ENCODE peak calls at places on chromosomes 11 and 22, in ten cellular contexts. Z is mucosa of descending colon; X is CD8-positive, alpha-beta memory T cell; P is heart left ventricle; U is right atrium auricular region; S is pancreas; A is small intestine; B is heart right ventricle; H is psoas muscle; M is stomach. I is an unnamed sample.

GRCh38 chr11:62546244-62546936 is at the start of gene AHNAK:
- DNase-seq in P (peak; percentile 89), Z (peak; percentile 92), M (peak; percentile 87), H (peak; percentile 88), A (peak; percentile 77), B (peak; percentile 91), S (peak; percentile 70), U (peak; percentile 87), X (peak; percentile 49), I (peak; percentile 87)

GRCh38 chr22:30614268-30614667 is 7.3 kb downstream of the TCN2 start:
- DNase-seq in B (no peak), A (no peak), S (no peak), Z (no peak), H (no peak), M (no peak), X (no peak), U (no peak), P (no peak), I (no peak)

GRCh38 chr22:41442240-41442792 is 4.3 kb downstream of the TOB2 start:
- DNase-seq in U (no peak), A (peak; percentile 23), S (no peak), M (no peak), Z (no peak), H (no peak), P (no peak), X (no peak), B (no peak), I (no peak)

GRCh38 chr22:19206287-19206686 is 27.8 kb upstream of the SLC25A1 start:
- DNase-seq in U (no peak), Z (no peak), S (no peak), P (no peak), M (no peak), A (no peak), H (no peak), X (no peak), B (no peak), I (no peak)

GRCh38 chr11:10758959-10759358 is 7.9 kb downstream of the CTR9 start:
- DNase-seq in B (no peak), A (no peak), Z (no peak), P (no peak), M (no peak), S (no peak), U (no peak), H (no peak), X (no peak), I (no peak)

GRCh38 chr11:121754603-121755002 is 301.8 kb upstream of the SORL1-AS1 start:
- DNase-seq in A (no peak), U (no peak), Z (no peak), B (no peak), S (no peak), H (no peak), M (no peak), P (no peak), X (no peak), I (no peak)

GRCh38 chr22:37309221-37310074 is 27.1 kb downstream of the CYTH4 start:
- DNase-seq in Z (peak; percentile 38), B (no peak), U (no peak), A (peak; percentile 32), P (no peak), X (peak; percentile 33), M (no peak), H (no peak), S (no peak), I (no peak)

GRCh38 chr11:113377606-113378005 is 10.0 kb upstream of the ANKK1 start:
- DNase-seq in Z (no peak), H (no peak), X (no peak), B (no peak), U (no peak), A (no peak), M (no peak), S (no peak), P (no peak), I (no peak)

GRCh38 chr22:19483481-19484244 is 3.9 kb downstream of the CDC45 start:
- DNase-seq in Z (no peak), U (no peak), A (no peak), M (no peak), X (no peak), H (no peak), S (no peak), B (no peak), P (no peak), I (no peak)

GRCh38 chr11:68337399-68337835 is 25.0 kb downstream of the LRP5 start:
- DNase-seq in U (no peak), M (no peak), B (no peak), X (no peak), Z (no peak), H (no peak), S (no peak), P (no peak), A (no peak), I (no peak)

GRCh38 chr11:16610738-16611388 is 127.6 kb upstream of the C11orf58 start:
- DNase-seq in B (no peak), S (peak; percentile 8), Z (no peak), A (no peak), P (no peak), U (no peak), H (no peak), X (no peak), M (no peak), I (no peak)

GRCh38 chr11:127651175-127651887 is 650.8 kb upstream of the KIRREL3 start:
- DNase-seq in H (no peak), B (no peak), M (no peak), A (no peak), X (no peak), Z (no peak), U (no peak), P (no peak), S (no peak), I (no peak)

GRCh38 chr11:75100314-75100713 is 3.6 kb upstream of the OR2AT4 start:
- DNase-seq in S (no peak), M (no peak), U (no peak), B (no peak), Z (peak; percentile 2), P (no peak), A (no peak), X (no peak), H (no peak), I (no peak)

GRCh38 chr11:36509694-36510566 is at the start of gene TRAF6:
- DNase-seq in B (peak; percentile 93), S (peak; percentile 88), X (peak; percentile 87), A (peak; percentile 86), P (peak; percentile 92), U (peak; percentile 86), H (peak; percentile 91), Z (peak; percentile 94), M (peak; percentile 91), I (peak; percentile 81)

GRCh38 chr22:48443680-48444079 is 1384.0 kb downstream of the BRD1 start:
- DNase-seq in H (no peak), B (no peak), X (no peak), M (no peak), U (no peak), S (no peak), Z (no peak), A (no peak), P (no peak), I (no peak)
- H3K9me3 ChIP-seq in H (no peaks in the 10 kb centered on the region), B (no peaks in the 10 kb centered on the region), X (no peaks in the 10 kb centered on the region), M (no peaks in the 10 kb centered on the region), U (no peaks in the 10 kb centered on the region), S (no peaks in the 10 kb centered on the region), Z (no peaks in the 10 kb centered on the region), A (no peaks in the 10 kb centered on the region), P (no peaks in the 10 kb centered on the region), I (no peaks in the 10 kb centered on the region)

GRCh38 chr22:47808886-47809620 is 1046.6 kb downstream of the TBC1D22A start:
- DNase-seq in A (no peak), S (no peak), B (no peak), H (no peak), Z (no peak), X (no peak), U (no peak), M (no peak), P (no peak), I (no peak)
- H3K9me3 ChIP-seq in A (no peaks in the 10 kb centered on the region), S (no peaks in the 10 kb centered on the region), B (no peaks in the 10 kb centered on the region), H (no peaks in the 10 kb centered on the region), Z (no peaks in the 10 kb centered on the region), X (no peaks in the 10 kb centered on the region), U (peaks cover 4% of the 10 kb centered on the region), M (peaks cover 14% of the 10 kb centered on the region), P (no peaks in the 10 kb centered on the region), I (no peaks in the 10 kb centered on the region)

GRCh38 chr11:35043933-35044332 is 95.0 kb upstream of the CD44 start:
- DNase-seq in B (no peak), S (no peak), P (peak; percentile 46), A (no peak), M (no peak), X (no peak), H (no peak), Z (no peak), U (no peak), I (no peak)

GRCh38 chr11:35047179-35047578 is 91.8 kb upstream of the CD44 start:
- DNase-seq in H (no peak), A (peak; percentile 58), X (peak; percentile 32), U (no peak), Z (peak; percentile 31), P (no peak), M (no peak), B (no peak), S (no peak), I (no peak)

GRCh38 chr11:35046606-35047005 is 92.4 kb upstream of the CD44 start:
- DNase-seq in S (no peak), P (no peak), A (no peak), M (no peak), H (no peak), B (no peak), X (no peak), Z (no peak), U (no peak), I (no peak)

GRCh38 chr11:35042906-35043305 is 96.1 kb upstream of the CD44 start:
- DNase-seq in S (no peak), A (no peak), U (no peak), X (no peak), H (no peak), M (no peak), Z (no peak), P (no peak), B (no peak), I (no peak)

GRCh38 chr11:35045219-35045819 is 93.7 kb upstream of the CD44 start:
- DNase-seq in Z (peak; percentile 49), X (peak; percentile 57), A (peak; percentile 66), B (no peak), H (no peak), M (no peak), U (no peak), S (peak; percentile 22), P (no peak), I (no peak)
- H3K9me3 ChIP-seq in Z (no peaks in the 10 kb centered on the region), X (no peaks in the 10 kb centered on the region), A (no peaks in the 10 kb centered on the region), B (no peaks in the 10 kb centered on the region), H (no peaks in the 10 kb centered on the region), M (no peaks in the 10 kb centered on the region), U (no peaks in the 10 kb centered on the region), S (no peaks in the 10 kb centered on the region), P (no peaks in the 10 kb centered on the region), I (no peaks in the 10 kb centered on the region)

DNA sequence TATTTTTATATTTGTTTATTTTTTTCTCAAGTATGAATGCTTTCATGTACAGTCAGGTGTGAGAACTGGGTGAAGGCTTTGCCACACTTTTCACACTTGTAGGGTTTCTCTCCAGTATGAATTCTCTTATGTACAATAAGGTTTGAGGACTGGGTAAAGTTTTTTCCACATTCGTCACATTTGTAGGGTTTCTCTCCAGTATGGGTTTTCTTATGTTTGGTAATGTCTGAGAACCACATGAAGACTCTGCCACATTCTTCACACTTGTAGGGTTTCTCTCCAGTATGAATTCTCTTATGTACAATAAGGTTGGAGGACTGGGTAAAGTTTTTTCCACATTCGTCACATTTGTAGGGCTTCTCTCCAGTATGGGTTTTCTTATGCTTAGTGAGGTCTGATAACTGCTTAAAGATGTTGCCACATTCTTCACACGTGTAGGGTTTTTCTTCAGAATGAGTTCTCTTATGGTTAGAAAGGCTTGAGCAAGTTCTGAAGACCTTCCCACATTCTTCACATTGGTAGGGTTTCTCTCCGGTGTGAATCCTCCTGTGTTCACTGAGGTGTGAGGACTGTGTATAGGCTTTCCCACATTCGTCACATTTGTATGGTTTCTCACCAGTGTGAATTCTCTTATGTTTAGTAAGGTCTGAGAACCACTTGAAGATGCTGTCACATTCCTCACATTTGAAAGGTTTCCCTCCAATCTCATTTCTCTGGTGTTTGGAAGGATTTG is 19.7 kb downstream of the ZNF195 start:
- DNase-seq in A (no peak), M (no peak), P (no peak), B (no peak), H (no peak), U (no peak), X (no peak), Z (no peak), S (no peak), I (no peak)
- H3K9me3 ChIP-seq in A (peaks cover 5% of the 10 kb centered on the region), M (peaks cover 95% of the 10 kb centered on the region), P (peaks cover 16% of the 10 kb centered on the region), B (peaks cover 30% of the 10 kb centered on the region), H (peaks cover 81% of the 10 kb centered on the region), U (peaks cover 92% of the 10 kb centered on the region), X (peaks cover 72% of the 10 kb centered on the region), Z (peaks cover 84% of the 10 kb centered on the region), S (no peaks in the 10 kb centered on the region), I (no peaks in the 10 kb centered on the region)